ENCODE peak calls at places on chromosomes 2 and 18, in four cellular contexts. One of them, this sample, is unnamed.

GRCh38 chr2:14344355-14344754 is 288.2 kb upstream of the LRATD1 start:
- DNase-seq in IMR-90: no peak
- DNase-seq in H9: no peak
- DNase-seq in H1: no peak
- DNase-seq in this sample: no peak

GRCh38 chr2:240143801-240144648 is 3.6 kb upstream of the OTOS start:
- DNase-seq in H9: peak; percentile 87
- DNase-seq in IMR-90: peak; percentile 22
- DNase-seq in H1: peak; percentile 50
- DNase-seq in this sample: peak; percentile 69

GRCh38 chr2:15748736-15749323 is 157.2 kb downstream of the DDX1 start:
- DNase-seq in H1: peak; percentile 62
- DNase-seq in H9: peak; percentile 86
- DNase-seq in IMR-90: no peak
- DNase-seq in this sample: peak; percentile 94

GRCh38 chr2:35337922-35338321 is 1017.7 kb upstream of the CRIM1 start:
- DNase-seq in H9: no peak
- DNase-seq in IMR-90: no peak
- DNase-seq in H1: no peak
- DNase-seq in this sample: no peak

GRCh38 chr18:74197705-74198341 is 49.5 kb downstream of the TIMM21 start:
- DNase-seq in H1: no peak
- DNase-seq in IMR-90: no peak
- DNase-seq in H9: no peak
- DNase-seq in this sample: no peak

GRCh38 chr2:12928706-12929291 is 212.1 kb downstream of the TRIB2 start:
- DNase-seq in H1: no peak
- DNase-seq in IMR-90: peak; percentile 16
- DNase-seq in H9: no peak
- DNase-seq in this sample: no peak

GRCh38 chr2:110886806-110887573 is 154.6 kb downstream of the ACOXL start:
- DNase-seq in H9: no peak
- DNase-seq in H1: no peak
- DNase-seq in IMR-90: no peak
- DNase-seq in this sample: no peak

GRCh38 chr2:181998045-181998444 is 12.4 kb downstream of the PPP1R1C start:
- DNase-seq in H9: no peak
- DNase-seq in H1: no peak
- DNase-seq in IMR-90: no peak
- DNase-seq in this sample: no peak

GRCh38 chr2:198975779-198976178 is 482.0 kb downstream of the SATB2 start:
- DNase-seq in IMR-90: no peak
- DNase-seq in H1: no peak
- DNase-seq in H9: no peak
- DNase-seq in this sample: no peak

GRCh38 chr2:108069515-108070310 is 83.4 kb downstream of the SLC5A7 start:
- DNase-seq in H9: peak; percentile 42
- DNase-seq in H1: no peak
- DNase-seq in IMR-90: no peak
- DNase-seq in this sample: peak; percentile 40

GRCh38 chr2:231123362-231123898 is 1.4 kb downstream of the HTR2B start:
- DNase-seq in IMR-90: peak; percentile 28
- DNase-seq in H1: no peak
- DNase-seq in H9: no peak
- DNase-seq in this sample: peak; percentile 66

GRCh38 chr2:16128746-16129610 is 188.6 kb downstream of the MYCN start:
- DNase-seq in H9: no peak
- DNase-seq in H1: no peak
- DNase-seq in IMR-90: no peak
- DNase-seq in this sample: no peak

DNA sequence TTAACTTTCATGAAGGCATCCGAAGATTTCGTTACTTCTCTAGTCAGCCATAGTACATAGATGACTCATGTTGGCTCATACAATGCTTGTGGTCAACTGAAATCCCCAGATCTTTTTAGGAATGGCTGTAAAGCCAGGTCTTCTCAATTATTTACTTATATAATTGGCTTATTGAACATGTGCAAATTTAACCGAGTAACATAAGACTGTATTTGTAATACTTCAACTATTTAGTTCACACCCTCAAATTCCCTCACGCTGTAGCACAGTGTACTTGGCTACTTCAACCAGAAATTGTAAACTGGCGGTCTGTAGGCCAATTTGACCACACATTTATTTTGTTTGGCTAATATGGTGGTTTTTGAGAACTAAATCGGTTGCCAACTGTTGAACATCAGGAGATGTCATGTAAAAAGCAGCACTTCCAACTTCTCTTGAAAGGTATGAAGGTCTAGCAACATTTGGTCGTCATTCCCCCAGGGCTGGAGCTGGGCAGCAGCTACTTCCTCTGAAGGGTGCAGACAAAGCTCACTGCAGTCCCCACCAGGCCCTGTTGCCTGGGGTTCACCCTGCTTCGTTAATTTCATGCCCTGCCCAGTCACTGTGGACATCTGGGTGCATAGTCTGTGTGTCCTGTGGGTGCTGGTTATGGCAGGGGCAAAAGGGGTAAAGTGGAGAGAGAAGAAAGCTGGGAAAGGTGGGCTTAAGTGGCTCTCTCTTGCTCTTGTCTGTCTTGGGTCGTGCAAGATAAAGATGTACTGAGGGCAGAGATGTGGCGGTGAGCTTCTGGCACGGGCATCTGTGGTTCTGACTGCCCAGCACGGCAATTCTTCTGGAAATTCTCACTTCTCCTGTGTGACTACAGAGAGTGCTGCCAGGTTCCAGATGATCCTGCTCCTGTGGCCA is 3.2 kb upstream of the SH3RF3 start:
- DNase-seq in H9: no peak
- DNase-seq in H1: no peak
- DNase-seq in IMR-90: peak; percentile 98
- DNase-seq in this sample: peak; percentile 50
- H2BK5ac ChIP-seq in H9: no peak overlapping the region
- H2BK5ac ChIP-seq in H1: no peak overlapping the region
- H2BK5ac ChIP-seq in IMR-90: peak overlapping the region; percentile 86
- H2BK5ac ChIP-seq in this sample: no peak overlapping the region

GRCh38 chr2:142580691-142581090 is 296.8 kb upstream of the KYNU start:
- DNase-seq in IMR-90: no peak
- DNase-seq in H9: no peak
- DNase-seq in H1: no peak
- DNase-seq in this sample: no peak
- H3K4me1 ChIP-seq in IMR-90: no peaks in the 10 kb centered on the region
- H3K4me1 ChIP-seq in H9: no peaks in the 10 kb centered on the region
- H3K4me1 ChIP-seq in H1: no peaks in the 10 kb centered on the region
- H3K4me1 ChIP-seq in this sample: no peaks in the 10 kb centered on the region

DNA sequence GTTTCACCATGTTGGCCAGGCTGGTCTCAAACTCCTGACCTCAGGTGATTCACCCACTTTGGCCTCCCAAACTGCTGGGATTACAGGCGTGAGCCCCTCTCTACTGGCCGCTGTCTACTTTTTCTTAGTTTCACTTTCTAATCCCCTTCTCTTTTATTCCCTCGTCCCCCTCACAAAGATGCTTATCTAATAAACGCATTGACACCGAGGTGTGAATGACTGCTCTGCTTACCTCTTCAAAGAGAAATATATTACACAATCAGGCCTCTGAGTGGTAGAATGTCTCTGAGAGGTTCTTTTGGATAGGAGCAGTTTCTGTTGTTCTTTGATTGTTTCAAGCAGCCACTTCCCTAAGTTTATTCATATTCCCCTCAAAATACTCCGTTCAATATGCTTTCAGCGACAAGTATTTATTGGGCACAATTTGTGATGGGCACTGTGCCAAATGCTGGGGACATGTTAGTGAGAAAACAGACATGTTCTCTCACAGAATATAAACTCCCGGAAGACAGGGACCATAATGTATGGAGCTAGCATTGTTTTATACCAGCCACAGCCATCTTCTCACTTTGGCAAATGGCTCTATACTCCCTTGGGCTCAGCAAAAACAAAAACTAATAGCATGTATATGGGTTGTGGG is 34.7 kb upstream of the RAPH1 start:
- DNase-seq in H9: no peak
- DNase-seq in IMR-90: no peak
- DNase-seq in H1: no peak
- DNase-seq in this sample: peak; percentile 77
- H3K56ac ChIP-seq in H9: no peak overlapping the region
- H3K56ac ChIP-seq in IMR-90: no peak overlapping the region
- H3K56ac ChIP-seq in H1: no peak overlapping the region
- H3K56ac ChIP-seq in this sample: no peak overlapping the region

GRCh38 chr18:23398401-23398800 is 54.7 kb upstream of the RIOK3 start:
- DNase-seq in IMR-90: no peak
- DNase-seq in H9: no peak
- DNase-seq in H1: no peak
- DNase-seq in this sample: no peak

GRCh38 chr18:23403310-23403709 is 49.8 kb upstream of the RIOK3 start:
- DNase-seq in IMR-90: no peak
- DNase-seq in H1: no peak
- DNase-seq in H9: no peak
- DNase-seq in this sample: no peak

GRCh38 chr18:23399067-23399466 is 54.0 kb upstream of the RIOK3 start:
- DNase-seq in IMR-90: no peak
- DNase-seq in H9: no peak
- DNase-seq in H1: no peak
- DNase-seq in this sample: no peak

GRCh38 chr18:23401400-23402347 is 51.4 kb upstream of the RIOK3 start:
- DNase-seq in H1: no peak
- DNase-seq in H9: peak; percentile 67
- DNase-seq in IMR-90: peak; percentile 73
- DNase-seq in this sample: peak; percentile 89

GRCh38 chr18:23400918-23401317 is 52.2 kb upstream of the RIOK3 start:
- DNase-seq in H1: no peak
- DNase-seq in IMR-90: no peak
- DNase-seq in H9: no peak
- DNase-seq in this sample: no peak
- H2BK5ac ChIP-seq in H1: no peak overlapping the region
- H2BK5ac ChIP-seq in IMR-90: no peak overlapping the region
- H2BK5ac ChIP-seq in H9: no peak overlapping the region
- H2BK5ac ChIP-seq in this sample: no peak overlapping the region

GRCh38 chr2:136127356-136127755 is 9.4 kb upstream of the CXCR4 start:
- DNase-seq in H1: no peak
- DNase-seq in IMR-90: no peak
- DNase-seq in H9: no peak
- DNase-seq in this sample: no peak

GRCh38 chr2:136125226-136125625 is 7.3 kb upstream of the CXCR4 start:
- DNase-seq in H1: no peak
- DNase-seq in H9: no peak
- DNase-seq in IMR-90: no peak
- DNase-seq in this sample: no peak

GRCh38 chr2:136126527-136126926 is 8.6 kb upstream of the CXCR4 start:
- DNase-seq in H9: no peak
- DNase-seq in H1: no peak
- DNase-seq in IMR-90: no peak
- DNase-seq in this sample: no peak

GRCh38 chr2:136128905-136129304 is 11.0 kb upstream of the CXCR4 start:
- DNase-seq in IMR-90: no peak
- DNase-seq in H1: no peak
- DNase-seq in H9: no peak
- DNase-seq in this sample: peak; percentile 92

GRCh38 chr2:136126021-136126420 is 8.1 kb upstream of the CXCR4 start:
- DNase-seq in H9: no peak
- DNase-seq in IMR-90: no peak
- DNase-seq in H1: no peak
- DNase-seq in this sample: peak; percentile 83
- H3K4me1 ChIP-seq in H9: peaks cover 5% of the 10 kb centered on the region
- H3K4me1 ChIP-seq in IMR-90: no peaks in the 10 kb centered on the region
- H3K4me1 ChIP-seq in H1: no peaks in the 10 kb centered on the region
- H3K4me1 ChIP-seq in this sample: peaks cover 5% of the 10 kb centered on the region

DNA sequence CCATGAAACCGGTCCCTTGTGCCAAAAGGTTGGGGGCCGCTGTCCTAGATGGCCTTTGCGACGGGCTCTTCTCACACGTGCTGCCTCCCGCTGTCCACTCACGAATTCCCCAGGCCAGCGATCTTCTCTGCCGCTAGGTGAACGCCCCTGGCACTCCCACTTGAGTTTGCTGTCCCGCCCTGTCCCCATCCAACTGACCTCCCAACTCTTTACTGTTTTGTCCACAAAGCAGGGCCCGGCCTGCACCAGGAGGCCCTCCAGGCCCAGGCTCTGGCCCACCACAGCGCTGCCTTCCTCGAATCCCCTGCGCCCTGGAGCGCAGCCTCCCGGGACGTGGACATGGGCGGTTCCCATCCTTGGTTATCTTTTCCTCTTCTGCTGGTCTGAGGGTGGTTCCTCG is 69.7 kb upstream of the PXDN start:
- DNase-seq in IMR-90: no peak
- DNase-seq in H9: no peak
- DNase-seq in H1: no peak
- DNase-seq in this sample: no peak
- H3K56ac ChIP-seq in IMR-90: no peak overlapping the region
- H3K56ac ChIP-seq in H9: no peak overlapping the region
- H3K56ac ChIP-seq in H1: no peak overlapping the region
- H3K56ac ChIP-seq in this sample: no peak overlapping the region